ENCODE peak calls at places on chromosomes 4 and X, in five cellular contexts. K is heart left ventricle, B is B cell, R is natural killer cell, X is fibroblast of the aortic adventitia. A is an unnamed sample.

GRCh38 chrX:152817082-152817744 is 13.3 kb downstream of the CETN2 start:
- DNase-seq in B (no peak), K (no peak), R (no peak), X (peak), A (no peak)

GRCh38 chr4:153785830-153786721 is 2.8 kb downstream of the SFRP2 start:
- DNase-seq in K (no peak), X (peak), B (no peak), R (no peak), A (peak)

GRCh38 chrX:23752740-23753435 is 9.8 kb upstream of the ACOT9 start:
- DNase-seq in B (no peak), R (no peak), X (peak), K (no peak), A (no peak)

GRCh38 chr4:7675612-7676320 is 241.0 kb upstream of the PSAPL1 start:
- DNase-seq in B (no peak), R (no peak), K (no peak), X (no peak), A (no peak)

GRCh38 chr4:146975535-146975934 is 29.9 kb upstream of the TTC29 start:
- DNase-seq in K (no peak), X (no peak), B (no peak), R (no peak), A (no peak)

GRCh38 chr4:171181090-171181489 is 632.1 kb upstream of the GALNTL6 start:
- DNase-seq in R (no peak), K (no peak), X (no peak), B (no peak), A (no peak)

GRCh38 chr4:72076562-72076961 is 44.8 kb downstream of the NPFFR2 start:
- DNase-seq in X (peak), B (no peak), K (no peak), R (no peak), A (no peak)

GRCh38 chrX:135086197-135086854 is 34.0 kb downstream of the ETDB start:
- DNase-seq in X (peak), K (no peak), R (no peak), B (peak), A (peak)

GRCh38 chr4:87150498-87151261 is 69.7 kb downstream of the KLHL8 start:
- DNase-seq in B (peak), K (no peak), R (no peak), X (peak), A (peak)

GRCh38 chr4:141652161-141652778 is 15.9 kb downstream of the IL15 start:
- DNase-seq in R (no peak), K (no peak), B (no peak), X (peak), A (no peak)

GRCh38 chrX:96846841-96847240 is 36.9 kb upstream of the RPA4 start:
- DNase-seq in X (no peak), R (no peak), B (no peak), K (no peak), A (no peak)

GRCh38 chr4:17385403-17385802 is 126.5 kb downstream of the QDPR start:
- DNase-seq in B (no peak), X (peak), R (no peak), K (no peak), A (peak)

GRCh38 chrX:148574247-148574973 is 74.0 kb downstream of the AFF2 start:
- DNase-seq in B (no peak), K (no peak), R (no peak), X (no peak), A (no peak)

GRCh38 chr4:1469043-1469442 is 62.8 kb upstream of the NKX1-1 start:
- DNase-seq in R (no peak), K (no peak), X (no peak), B (no peak), A (no peak)

GRCh38 chr4:56655209-56655626 is 25.9 kb downstream of the HOPX start:
- DNase-seq in X (no peak), B (peak), K (peak), R (no peak), A (peak)

GRCh38 chrX:29788991-29789699 is 426.2 kb upstream of the MAGEB2 start:
- DNase-seq in B (no peak), K (no peak), R (no peak), X (no peak), A (no peak)

GRCh38 chr4:159016527-159017137 is 86.2 kb upstream of the RAPGEF2 start:
- DNase-seq in X (no peak), K (no peak), B (no peak), R (no peak), A (peak)

GRCh38 chr4:10008208-10009005 is 12.9 kb downstream of the SLC2A9 start:
- DNase-seq in X (peak), R (no peak), B (no peak), K (no peak), A (no peak)

GRCh38 chrX:41085883-41086626 is 810 bp downstream of the USP9X start:
- DNase-seq in B (peak), X (peak), K (peak), R (peak), A (peak)

GRCh38 chrX:19257001-19257400 is 86.7 kb upstream of the PDHA1 start:
- DNase-seq in R (no peak), B (no peak), K (no peak), X (no peak), A (no peak)

GRCh38 chr4:89000392-89000791 is 56.6 kb downstream of the FAM13A start:
- DNase-seq in B (no peak), X (no peak), R (no peak), K (no peak), A (no peak)

DNA sequence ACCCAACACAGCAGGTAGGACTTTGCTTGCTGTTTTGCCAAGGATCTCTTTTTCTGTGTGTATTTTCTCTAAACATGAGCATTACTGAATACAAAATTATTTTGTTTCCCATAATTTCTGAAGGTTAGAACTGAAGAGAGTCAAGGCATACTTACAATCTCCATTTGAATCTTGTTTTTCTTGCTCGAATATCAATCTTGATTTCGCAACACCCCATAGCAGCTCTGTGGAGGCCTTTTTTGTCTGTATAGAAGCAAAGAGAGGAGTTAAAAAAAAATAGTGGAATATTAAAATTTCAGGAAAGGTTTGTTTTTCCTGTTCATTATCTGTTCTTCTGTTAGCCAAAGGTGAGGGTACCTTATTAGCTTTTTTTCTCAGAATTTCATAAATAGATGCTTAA is 92.9 kb downstream of the TNIP2 start:
- DNase-seq in X (peak), K (no peak), B (no peak), R (no peak), A (no peak)
- TF ChIP-seq CTCF in X (no peak), K (no peak), B (no peak), R (no peak), A (no peak)

GRCh38 chrX:53280316-53280702 is 1.1 kb downstream of the IQSEC2 start:
- DNase-seq in R (no peak), K (no peak), X (no peak), B (peak), A (no peak)

GRCh38 chrX:53281321-53281822 is at the start of gene IQSEC2:
- DNase-seq in K (peak), R (no peak), X (peak), B (no peak), A (no peak)

GRCh38 chrX:53280703-53281320 is 572 bp downstream of the IQSEC2 start:
- DNase-seq in X (peak), K (peak), B (no peak), R (no peak), A (no peak)

GRCh38 chrX:53282313-53282712 is 929 bp upstream of the IQSEC2 start:
- DNase-seq in R (no peak), X (no peak), K (no peak), B (no peak), A (no peak)

GRCh38 chrX:53279296-53280237 is 1.8 kb downstream of the IQSEC2 start:
- DNase-seq in K (no peak), X (no peak), R (no peak), B (peak), A (no peak)
- TF ChIP-seq CTCF in K (no peak), X (no peak), R (no peak), B (no peak), A (no peak)

GRCh38 chrX:74449322-74449936 is 28.1 kb downstream of the SLC16A2 start:
- DNase-seq in K (no peak), B (no peak), X (peak), R (no peak), A (no peak)
- TF ChIP-seq CTCF in K (no peak), B (no peak), X (no peak), R (no peak), A (no peak)

GRCh38 chr4:26204249-26204825 is 116.5 kb upstream of the RBPJ start:
- DNase-seq in R (no peak), B (no peak), X (no peak), K (no peak), A (no peak)

GRCh38 chr4:26206981-26207380 is 113.8 kb upstream of the RBPJ start:
- DNase-seq in R (no peak), K (no peak), X (no peak), B (no peak), A (no peak)

GRCh38 chr4:26206339-26206738 is 114.5 kb upstream of the RBPJ start:
- DNase-seq in K (no peak), B (no peak), R (no peak), X (peak), A (no peak)

GRCh38 chr4:26207631-26208030 is 113.2 kb upstream of the RBPJ start:
- DNase-seq in X (no peak), R (no peak), K (no peak), B (no peak), A (no peak)

GRCh38 chr4:26204911-26205368 is 115.9 kb upstream of the RBPJ start:
- DNase-seq in B (no peak), R (no peak), X (peak), K (peak), A (no peak)
- TF ChIP-seq CTCF in B (no peak), R (no peak), X (no peak), K (no peak), A (no peak)

GRCh38 chrX:111568356-111568755 is 56.9 kb downstream of the SERTM2 start:
- DNase-seq in B (no peak), R (no peak), X (peak), K (no peak), A (no peak)
- TF ChIP-seq CTCF in B (no peak), R (no peak), X (peak), K (no peak), A (peak)

GRCh38 chr4:85968945-85969830 is 390.7 kb downstream of the MAPK10 start:
- DNase-seq in B (peak), R (no peak), K (no peak), X (peak), A (peak)
- TF ChIP-seq CTCF in B (peak), R (no peak), K (peak), X (peak), A (peak)

GRCh38 chr4:46937493-46937892 is 28.4 kb upstream of the COX7B2 start:
- DNase-seq in K (no peak), R (no peak), X (peak), B (no peak), A (no peak)
- TF ChIP-seq CTCF in K (no peak), R (no peak), X (peak), B (no peak), A (peak)

DNA sequence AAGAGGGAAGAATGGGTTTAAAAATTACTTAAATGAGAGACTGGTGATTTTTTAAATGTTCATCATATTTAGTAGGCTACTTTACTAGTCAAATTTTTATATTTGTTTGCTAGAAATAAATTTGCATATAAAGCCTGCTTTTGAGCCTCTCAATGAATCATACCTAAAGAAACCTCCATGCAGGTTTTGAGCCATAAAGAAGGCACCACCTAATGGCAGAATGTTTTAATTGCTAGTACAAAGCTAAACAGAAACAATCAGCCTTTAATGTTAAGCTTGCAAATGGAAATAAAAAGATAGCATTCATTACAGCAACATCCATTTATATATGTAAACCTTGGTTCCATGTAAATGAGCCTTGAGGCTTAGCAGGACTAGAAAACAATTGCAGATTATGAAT is 989.7 kb downstream of the CCSER1 start:
- DNase-seq in B (no peak), X (no peak), K (no peak), R (no peak), A (peak)
- TF ChIP-seq CTCF in B (no peak), X (no peak), K (no peak), R (no peak), A (no peak)

DNA sequence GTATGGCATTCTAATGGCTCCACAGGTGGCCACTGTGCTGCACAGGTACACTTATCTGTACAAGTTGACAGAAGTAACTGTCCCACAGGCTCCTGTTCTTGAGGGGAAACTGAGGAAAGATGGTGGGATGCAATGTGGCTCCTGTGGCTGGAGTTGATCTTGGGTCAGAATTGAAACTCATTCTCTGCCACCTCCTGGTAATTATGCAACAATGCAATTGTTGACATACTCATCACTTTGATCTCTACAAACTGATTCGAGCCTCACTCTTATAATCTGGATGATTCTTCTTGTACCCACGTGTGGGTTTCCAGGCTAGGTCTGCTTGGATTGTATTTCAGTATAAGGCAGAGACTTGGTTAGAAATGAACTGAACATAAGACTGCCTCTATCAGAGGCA is 148.8 kb downstream of the CCNG2 start:
- DNase-seq in K (no peak), X (no peak), R (no peak), B (no peak), A (no peak)
- TF ChIP-seq CTCF in K (no peak), X (no peak), R (no peak), B (no peak), A (no peak)

A was measured in GM13976.